ENCODE peak calls at places on chromosomes 2 and 18, in ten cellular contexts. One of them, this sample, is unnamed.

GRCh38 chr2:8437228-8437948 is 244.5 kb upstream of the ID2 start:
- DNase-seq in transverse colon: no peak
- DNase-seq in CD8-positive, alpha-beta memory T cell: no peak
- DNase-seq in Caco-2: peak; percentile 16
- DNase-seq in naive thymus-derived CD4-positive, alpha-beta T cell: no peak
- DNase-seq in colonic mucosa: no peak
- DNase-seq in esophagus squamous epithelium: no peak
- DNase-seq in gastrocnemius medialis: no peak
- DNase-seq in K562: no peak
- DNase-seq in neural progenitor cell: no peak
- DNase-seq in this sample: no peak

GRCh38 chr2:217189747-217190146 is 329.9 kb upstream of the TNP1 start:
- DNase-seq in transverse colon: no peak
- DNase-seq in CD8-positive, alpha-beta memory T cell: no peak
- DNase-seq in Caco-2: no peak
- DNase-seq in naive thymus-derived CD4-positive, alpha-beta T cell: no peak
- DNase-seq in colonic mucosa: no peak
- DNase-seq in esophagus squamous epithelium: no peak
- DNase-seq in gastrocnemius medialis: no peak
- DNase-seq in K562: no peak
- DNase-seq in neural progenitor cell: no peak
- DNase-seq in this sample: no peak

GRCh38 chr2:48120112-48120511 is 213.8 kb upstream of the FBXO11 start:
- DNase-seq in transverse colon: no peak
- DNase-seq in CD8-positive, alpha-beta memory T cell: no peak
- DNase-seq in Caco-2: no peak
- DNase-seq in naive thymus-derived CD4-positive, alpha-beta T cell: no peak
- DNase-seq in colonic mucosa: no peak
- DNase-seq in esophagus squamous epithelium: no peak
- DNase-seq in gastrocnemius medialis: no peak
- DNase-seq in K562: no peak
- DNase-seq in neural progenitor cell: no peak
- DNase-seq in this sample: no peak

GRCh38 chr2:134401081-134401497 is 147.2 kb downstream of the MGAT5 start:
- DNase-seq in transverse colon: no peak
- DNase-seq in CD8-positive, alpha-beta memory T cell: no peak
- DNase-seq in Caco-2: no peak
- DNase-seq in naive thymus-derived CD4-positive, alpha-beta T cell: no peak
- DNase-seq in colonic mucosa: no peak
- DNase-seq in esophagus squamous epithelium: no peak
- DNase-seq in gastrocnemius medialis: peak; percentile 30
- DNase-seq in K562: peak; percentile 10
- DNase-seq in neural progenitor cell: no peak
- DNase-seq in this sample: no peak

GRCh38 chr18:54829856-54830255 is 1.6 kb downstream of the RAB27B start:
- DNase-seq in transverse colon: no peak
- DNase-seq in CD8-positive, alpha-beta memory T cell: no peak
- DNase-seq in Caco-2: no peak
- DNase-seq in naive thymus-derived CD4-positive, alpha-beta T cell: no peak
- DNase-seq in colonic mucosa: no peak
- DNase-seq in esophagus squamous epithelium: no peak
- DNase-seq in gastrocnemius medialis: no peak
- DNase-seq in K562: no peak
- DNase-seq in neural progenitor cell: no peak
- DNase-seq in this sample: no peak

GRCh38 chr2:219273887-219274391 is 5.2 kb upstream of the DNAJB2 start:
- DNase-seq in transverse colon: no peak
- DNase-seq in CD8-positive, alpha-beta memory T cell: no peak
- DNase-seq in Caco-2: no peak
- DNase-seq in naive thymus-derived CD4-positive, alpha-beta T cell: no peak
- DNase-seq in colonic mucosa: no peak
- DNase-seq in esophagus squamous epithelium: no peak
- DNase-seq in gastrocnemius medialis: peak; percentile 52
- DNase-seq in K562: no peak
- DNase-seq in neural progenitor cell: no peak
- DNase-seq in this sample: no peak

GRCh38 chr18:12373032-12373770 is 3.8 kb downstream of the AFG3L2 start:
- DNase-seq in transverse colon: peak; percentile 21
- DNase-seq in CD8-positive, alpha-beta memory T cell: no peak
- DNase-seq in Caco-2: no peak
- DNase-seq in naive thymus-derived CD4-positive, alpha-beta T cell: no peak
- DNase-seq in colonic mucosa: peak; percentile 47
- DNase-seq in esophagus squamous epithelium: no peak
- DNase-seq in gastrocnemius medialis: no peak
- DNase-seq in K562: peak; percentile 40
- DNase-seq in neural progenitor cell: no peak
- DNase-seq in this sample: no peak

GRCh38 chr2:120861191-120861575 is 125.5 kb downstream of the GLI2 start:
- DNase-seq in transverse colon: no peak
- DNase-seq in CD8-positive, alpha-beta memory T cell: no peak
- DNase-seq in Caco-2: peak; percentile 12
- DNase-seq in naive thymus-derived CD4-positive, alpha-beta T cell: no peak
- DNase-seq in colonic mucosa: no peak
- DNase-seq in esophagus squamous epithelium: no peak
- DNase-seq in gastrocnemius medialis: no peak
- DNase-seq in K562: no peak
- DNase-seq in neural progenitor cell: no peak
- DNase-seq in this sample: no peak

GRCh38 chr2:120979921-120980320 is 244.3 kb downstream of the GLI2 start:
- DNase-seq in transverse colon: no peak
- DNase-seq in CD8-positive, alpha-beta memory T cell: no peak
- DNase-seq in Caco-2: no peak
- DNase-seq in naive thymus-derived CD4-positive, alpha-beta T cell: no peak
- DNase-seq in colonic mucosa: no peak
- DNase-seq in esophagus squamous epithelium: no peak
- DNase-seq in gastrocnemius medialis: no peak
- DNase-seq in K562: no peak
- DNase-seq in neural progenitor cell: no peak
- DNase-seq in this sample: no peak

GRCh38 chr2:196801578-196801977 is 2.1 kb upstream of the GTF3C3 start:
- DNase-seq in transverse colon: no peak
- DNase-seq in CD8-positive, alpha-beta memory T cell: no peak
- DNase-seq in Caco-2: no peak
- DNase-seq in naive thymus-derived CD4-positive, alpha-beta T cell: no peak
- DNase-seq in colonic mucosa: no peak
- DNase-seq in esophagus squamous epithelium: no peak
- DNase-seq in gastrocnemius medialis: no peak
- DNase-seq in K562: no peak
- DNase-seq in neural progenitor cell: no peak
- DNase-seq in this sample: no peak

GRCh38 chr2:230592775-230593174 is 119.9 kb upstream of the CAB39 start:
- DNase-seq in transverse colon: no peak
- DNase-seq in CD8-positive, alpha-beta memory T cell: no peak
- DNase-seq in Caco-2: no peak
- DNase-seq in naive thymus-derived CD4-positive, alpha-beta T cell: no peak
- DNase-seq in colonic mucosa: no peak
- DNase-seq in esophagus squamous epithelium: no peak
- DNase-seq in gastrocnemius medialis: no peak
- DNase-seq in K562: no peak
- DNase-seq in neural progenitor cell: no peak
- DNase-seq in this sample: no peak
- H3K27me3 ChIP-seq in transverse colon: no peaks in the 10 kb centered on the region
- H3K27me3 ChIP-seq in CD8-positive, alpha-beta memory T cell: no peaks in the 10 kb centered on the region
- H3K27me3 ChIP-seq in Caco-2: no peaks in the 10 kb centered on the region
- H3K27me3 ChIP-seq in naive thymus-derived CD4-positive, alpha-beta T cell: no peaks in the 10 kb centered on the region
- H3K27me3 ChIP-seq in colonic mucosa: no peaks in the 10 kb centered on the region
- H3K27me3 ChIP-seq in esophagus squamous epithelium: no peaks in the 10 kb centered on the region
- H3K27me3 ChIP-seq in gastrocnemius medialis: no peaks in the 10 kb centered on the region
- H3K27me3 ChIP-seq in K562: no peaks in the 10 kb centered on the region
- H3K27me3 ChIP-seq in neural progenitor cell: no peaks in the 10 kb centered on the region
- H3K27me3 ChIP-seq in this sample: no peaks in the 10 kb centered on the region

GRCh38 chr2:200786826-200787225 is 24.9 kb upstream of the BZW1 start:
- DNase-seq in transverse colon: no peak
- DNase-seq in CD8-positive, alpha-beta memory T cell: no peak
- DNase-seq in Caco-2: no peak
- DNase-seq in naive thymus-derived CD4-positive, alpha-beta T cell: no peak
- DNase-seq in colonic mucosa: peak; percentile 44
- DNase-seq in esophagus squamous epithelium: no peak
- DNase-seq in gastrocnemius medialis: no peak
- DNase-seq in K562: no peak
- DNase-seq in neural progenitor cell: no peak
- DNase-seq in this sample: no peak
- H3K4me3 ChIP-seq in transverse colon: no peak overlapping the region
- H3K4me3 ChIP-seq in CD8-positive, alpha-beta memory T cell: no peak overlapping the region
- H3K4me3 ChIP-seq in Caco-2: no peak overlapping the region
- H3K4me3 ChIP-seq in naive thymus-derived CD4-positive, alpha-beta T cell: no peak overlapping the region
- H3K4me3 ChIP-seq in colonic mucosa: no peak overlapping the region
- H3K4me3 ChIP-seq in esophagus squamous epithelium: no peak overlapping the region
- H3K4me3 ChIP-seq in gastrocnemius medialis: no peak overlapping the region
- H3K4me3 ChIP-seq in K562: no peak overlapping the region
- H3K4me3 ChIP-seq in neural progenitor cell: no peak overlapping the region
- H3K4me3 ChIP-seq in this sample: no peak overlapping the region

DNA sequence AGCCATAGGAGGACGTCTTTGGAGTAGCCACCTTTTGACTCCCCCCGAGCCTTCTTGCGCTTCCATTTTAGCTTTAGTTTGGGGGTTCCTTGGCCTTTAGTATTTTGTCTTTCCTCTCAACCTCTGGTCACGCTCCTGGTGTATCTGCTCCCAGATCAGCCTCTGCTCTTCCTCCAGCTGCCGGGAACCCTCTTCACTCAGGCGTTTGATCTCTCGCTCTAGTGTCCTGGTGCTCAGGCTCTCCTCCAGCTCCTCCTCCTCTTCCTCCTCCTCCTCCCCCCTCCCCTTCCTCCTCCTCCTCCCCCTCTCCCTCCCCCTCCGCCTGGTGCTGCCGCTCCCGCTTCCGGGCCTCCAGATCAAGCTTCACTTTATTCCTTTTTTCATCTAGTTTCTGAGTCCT is 1082.3 kb upstream of the TMEFF2 start:
- DNase-seq in transverse colon: no peak
- DNase-seq in CD8-positive, alpha-beta memory T cell: no peak
- DNase-seq in Caco-2: no peak
- DNase-seq in naive thymus-derived CD4-positive, alpha-beta T cell: no peak
- DNase-seq in colonic mucosa: no peak
- DNase-seq in esophagus squamous epithelium: no peak
- DNase-seq in gastrocnemius medialis: no peak
- DNase-seq in K562: no peak
- DNase-seq in neural progenitor cell: no peak
- DNase-seq in this sample: no peak
- H3K27me3 ChIP-seq in transverse colon: no peaks in the 10 kb centered on the region
- H3K27me3 ChIP-seq in CD8-positive, alpha-beta memory T cell: no peaks in the 10 kb centered on the region
- H3K27me3 ChIP-seq in Caco-2: no peaks in the 10 kb centered on the region
- H3K27me3 ChIP-seq in naive thymus-derived CD4-positive, alpha-beta T cell: no peaks in the 10 kb centered on the region
- H3K27me3 ChIP-seq in colonic mucosa: no peaks in the 10 kb centered on the region
- H3K27me3 ChIP-seq in esophagus squamous epithelium: no peaks in the 10 kb centered on the region
- H3K27me3 ChIP-seq in gastrocnemius medialis: no peaks in the 10 kb centered on the region
- H3K27me3 ChIP-seq in K562: no peaks in the 10 kb centered on the region
- H3K27me3 ChIP-seq in neural progenitor cell: no peaks in the 10 kb centered on the region
- H3K27me3 ChIP-seq in this sample: no peaks in the 10 kb centered on the region

GRCh38 chr2:168802825-168803726 is 639 bp downstream of the NOSTRIN start:
- DNase-seq in transverse colon: peak; percentile 22
- DNase-seq in CD8-positive, alpha-beta memory T cell: no peak
- DNase-seq in Caco-2: no peak
- DNase-seq in naive thymus-derived CD4-positive, alpha-beta T cell: no peak
- DNase-seq in colonic mucosa: no peak
- DNase-seq in esophagus squamous epithelium: no peak
- DNase-seq in gastrocnemius medialis: no peak
- DNase-seq in K562: peak; percentile 42
- DNase-seq in neural progenitor cell: no peak
- DNase-seq in this sample: no peak
- H3K4me3 ChIP-seq in transverse colon: peak overlapping the region; percentile 41
- H3K4me3 ChIP-seq in CD8-positive, alpha-beta memory T cell: no peak overlapping the region
- H3K4me3 ChIP-seq in Caco-2: peak overlapping the region; percentile 29
- H3K4me3 ChIP-seq in naive thymus-derived CD4-positive, alpha-beta T cell: no peak overlapping the region
- H3K4me3 ChIP-seq in colonic mucosa: peak overlapping the region; percentile 14
- H3K4me3 ChIP-seq in esophagus squamous epithelium: peak overlapping the region; percentile 0
- H3K4me3 ChIP-seq in gastrocnemius medialis: peak overlapping the region; percentile 33
- H3K4me3 ChIP-seq in K562: peak overlapping the region; percentile 38
- H3K4me3 ChIP-seq in neural progenitor cell: no peak overlapping the region
- H3K4me3 ChIP-seq in this sample: no peak overlapping the region

DNA sequence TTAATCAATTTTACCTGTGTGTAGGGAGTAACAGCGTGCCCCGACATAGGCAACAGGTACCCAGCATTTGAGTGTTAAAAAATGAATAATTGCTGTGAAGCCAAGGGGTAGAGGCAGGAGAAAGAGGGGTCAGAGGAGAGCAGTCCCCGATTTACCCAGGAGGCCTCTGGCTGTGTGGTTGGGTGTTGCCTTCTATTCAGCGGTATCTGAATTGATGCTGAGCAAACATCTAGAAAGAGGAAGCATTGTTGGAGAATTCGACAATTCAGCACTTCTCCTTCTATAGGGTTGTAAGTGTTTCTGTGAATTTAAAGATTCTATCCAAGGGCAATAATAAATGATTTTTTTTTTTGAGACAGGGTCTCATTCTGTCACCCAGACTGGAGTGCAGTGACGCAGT is 8.7 kb upstream of the PDIA6 start:
- DNase-seq in transverse colon: no peak
- DNase-seq in CD8-positive, alpha-beta memory T cell: no peak
- DNase-seq in Caco-2: no peak
- DNase-seq in naive thymus-derived CD4-positive, alpha-beta T cell: no peak
- DNase-seq in colonic mucosa: no peak
- DNase-seq in esophagus squamous epithelium: no peak
- DNase-seq in gastrocnemius medialis: no peak
- DNase-seq in K562: no peak
- DNase-seq in neural progenitor cell: no peak
- DNase-seq in this sample: no peak
- H3K27me3 ChIP-seq in transverse colon: no peaks in the 10 kb centered on the region
- H3K27me3 ChIP-seq in CD8-positive, alpha-beta memory T cell: peaks cover 6% of the 10 kb centered on the region
- H3K27me3 ChIP-seq in Caco-2: no peaks in the 10 kb centered on the region
- H3K27me3 ChIP-seq in naive thymus-derived CD4-positive, alpha-beta T cell: no peaks in the 10 kb centered on the region
- H3K27me3 ChIP-seq in colonic mucosa: no peaks in the 10 kb centered on the region
- H3K27me3 ChIP-seq in esophagus squamous epithelium: no peaks in the 10 kb centered on the region
- H3K27me3 ChIP-seq in gastrocnemius medialis: peaks cover 4% of the 10 kb centered on the region
- H3K27me3 ChIP-seq in K562: peaks cover 67% of the 10 kb centered on the region
- H3K27me3 ChIP-seq in neural progenitor cell: peaks cover 5% of the 10 kb centered on the region
- H3K27me3 ChIP-seq in this sample: no peaks in the 10 kb centered on the region

DNA sequence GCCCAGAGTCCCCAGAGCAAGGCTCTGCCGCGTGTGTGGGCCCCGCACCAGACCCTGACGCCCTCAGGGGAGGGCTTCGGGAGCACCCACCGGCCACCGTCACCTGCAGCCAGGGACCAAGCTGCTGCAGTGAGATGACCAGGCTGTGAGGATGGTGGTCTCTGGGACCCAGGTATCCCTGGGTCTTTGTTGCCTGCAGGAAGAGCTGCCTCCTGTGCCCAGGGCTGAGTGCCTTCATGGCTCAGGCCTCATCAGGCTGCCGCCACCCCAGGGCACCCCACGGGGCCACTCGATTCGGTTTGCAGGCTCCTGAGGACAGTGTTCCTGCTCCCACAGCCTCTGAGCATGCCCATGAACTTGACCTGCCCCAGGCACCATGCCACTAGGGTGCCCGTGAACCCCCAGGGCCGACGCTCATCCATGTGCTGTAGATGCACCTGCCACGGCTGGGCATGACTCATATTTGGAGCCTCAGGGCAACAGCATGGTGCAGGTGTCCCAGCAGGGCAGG is 109.8 kb downstream of the FAM210A start:
- DNase-seq in transverse colon: no peak
- DNase-seq in CD8-positive, alpha-beta memory T cell: no peak
- DNase-seq in Caco-2: no peak
- DNase-seq in naive thymus-derived CD4-positive, alpha-beta T cell: no peak
- DNase-seq in colonic mucosa: no peak
- DNase-seq in esophagus squamous epithelium: no peak
- DNase-seq in gastrocnemius medialis: no peak
- DNase-seq in K562: no peak
- DNase-seq in neural progenitor cell: no peak
- DNase-seq in this sample: no peak
- H3K4me3 ChIP-seq in transverse colon: no peak overlapping the region
- H3K4me3 ChIP-seq in CD8-positive, alpha-beta memory T cell: no peak overlapping the region
- H3K4me3 ChIP-seq in Caco-2: no peak overlapping the region
- H3K4me3 ChIP-seq in naive thymus-derived CD4-positive, alpha-beta T cell: no peak overlapping the region
- H3K4me3 ChIP-seq in colonic mucosa: no peak overlapping the region
- H3K4me3 ChIP-seq in esophagus squamous epithelium: no peak overlapping the region
- H3K4me3 ChIP-seq in gastrocnemius medialis: no peak overlapping the region
- H3K4me3 ChIP-seq in K562: no peak overlapping the region
- H3K4me3 ChIP-seq in neural progenitor cell: no peak overlapping the region
- H3K4me3 ChIP-seq in this sample: no peak overlapping the region